ENCODE peak calls at places on chromosomes 7 and 10, in four cellular contexts. One of them, this sample, is unnamed.

GRCh38 chr10:48760983-48761382 is 76.3 kb downstream of the WDFY4 start:
- DNase-seq in thoracic aorta: no peak
- DNase-seq in AG04450: no peak
- DNase-seq in astrocyte: no peak
- DNase-seq in this sample: no peak

GRCh38 chr10:61869772-61870520 is 31.6 kb upstream of the ARID5B start:
- DNase-seq in thoracic aorta: no peak
- DNase-seq in AG04450: peak
- DNase-seq in astrocyte: peak
- DNase-seq in this sample: peak

GRCh38 chr7:30022991-30023390 is 3.5 kb downstream of the FKBP14 start:
- DNase-seq in thoracic aorta: no peak
- DNase-seq in AG04450: no peak
- DNase-seq in astrocyte: no peak
- DNase-seq in this sample: no peak

GRCh38 chr10:42596196-42596595 is 42.2 kb downstream of the ZNF33B start:
- DNase-seq in thoracic aorta: no peak
- DNase-seq in AG04450: no peak
- DNase-seq in astrocyte: no peak
- DNase-seq in this sample: no peak

GRCh38 chr10:19432000-19432399 is 383.4 kb downstream of the MALRD1 start:
- DNase-seq in thoracic aorta: no peak
- DNase-seq in AG04450: no peak
- DNase-seq in astrocyte: no peak
- DNase-seq in this sample: no peak

GRCh38 chr10:3237530-3237929 is 64.9 kb upstream of the PITRM1 start:
- DNase-seq in thoracic aorta: no peak
- DNase-seq in AG04450: no peak
- DNase-seq in astrocyte: no peak
- DNase-seq in this sample: no peak

GRCh38 chr10:93752761-93753160 is 5.0 kb upstream of the LGI1 start:
- DNase-seq in thoracic aorta: no peak
- DNase-seq in AG04450: no peak
- DNase-seq in astrocyte: peak
- DNase-seq in this sample: peak

GRCh38 chr7:40903872-40904271 is 769.1 kb downstream of the SUGCT start:
- DNase-seq in thoracic aorta: no peak
- DNase-seq in AG04450: no peak
- DNase-seq in astrocyte: no peak
- DNase-seq in this sample: no peak

GRCh38 chr10:14125564-14125963 is 205.2 kb downstream of the FRMD4A start:
- DNase-seq in thoracic aorta: no peak
- DNase-seq in AG04450: no peak
- DNase-seq in astrocyte: no peak
- DNase-seq in this sample: no peak

GRCh38 chr10:63915240-63915639 is 394.0 kb downstream of the REEP3 start:
- DNase-seq in thoracic aorta: no peak
- DNase-seq in AG04450: no peak
- DNase-seq in astrocyte: no peak
- DNase-seq in this sample: no peak

GRCh38 chr10:104332243-104333036 is 5.8 kb downstream of the ITPRIP start:
- DNase-seq in thoracic aorta: no peak
- DNase-seq in AG04450: no peak
- DNase-seq in astrocyte: no peak
- DNase-seq in this sample: no peak

GRCh38 chr7:8236781-8237407 is 25.1 kb downstream of the ICA1 start:
- DNase-seq in thoracic aorta: no peak
- DNase-seq in AG04450: no peak
- DNase-seq in astrocyte: no peak
- DNase-seq in this sample: no peak

GRCh38 chr7:129644634-129645230 is 33.2 kb downstream of the NRF1 start:
- DNase-seq in thoracic aorta: no peak
- DNase-seq in AG04450: peak
- DNase-seq in astrocyte: peak
- DNase-seq in this sample: peak

GRCh38 chr7:38086857-38087256 is 91.2 kb upstream of the STARD3NL start:
- DNase-seq in thoracic aorta: no peak
- DNase-seq in AG04450: no peak
- DNase-seq in astrocyte: no peak
- DNase-seq in this sample: no peak

GRCh38 chr10:113648478-113648877 is 15.4 kb downstream of the NRAP start:
- DNase-seq in thoracic aorta: no peak
- DNase-seq in AG04450: no peak
- DNase-seq in astrocyte: peak
- DNase-seq in this sample: peak

GRCh38 chr7:44431091-44431608 is 59.3 kb downstream of the NUDCD3 start:
- DNase-seq in thoracic aorta: no peak
- DNase-seq in AG04450: no peak
- DNase-seq in astrocyte: no peak
- DNase-seq in this sample: no peak

GRCh38 chr7:110604885-110605284 is 486.0 kb upstream of the LRRN3 start:
- DNase-seq in thoracic aorta: no peak
- DNase-seq in AG04450: no peak
- DNase-seq in astrocyte: no peak
- DNase-seq in this sample: no peak

GRCh38 chr10:96233959-96234358 is 37.4 kb downstream of the BLNK start:
- DNase-seq in thoracic aorta: no peak
- DNase-seq in AG04450: no peak
- DNase-seq in astrocyte: no peak
- DNase-seq in this sample: no peak

GRCh38 chr7:28980504-28981281 is 22.6 kb upstream of the TRIL start:
- DNase-seq in thoracic aorta: no peak
- DNase-seq in AG04450: no peak
- DNase-seq in astrocyte: no peak
- DNase-seq in this sample: no peak

GRCh38 chr7:30206466-30206865 is 71.7 kb downstream of the MTURN start:
- DNase-seq in thoracic aorta: no peak
- DNase-seq in AG04450: no peak
- DNase-seq in astrocyte: peak
- DNase-seq in this sample: peak

GRCh38 chr10:73340121-73340520 is 18.5 kb downstream of the CFAP70 start:
- DNase-seq in thoracic aorta: no peak
- DNase-seq in AG04450: no peak
- DNase-seq in astrocyte: no peak
- DNase-seq in this sample: no peak

GRCh38 chr10:94429049-94429707 is 26.8 kb downstream of the TBC1D12 start:
- DNase-seq in thoracic aorta: no peak
- DNase-seq in AG04450: no peak
- DNase-seq in astrocyte: peak
- DNase-seq in this sample: no peak

GRCh38 chr10:31395695-31396094 is 76.7 kb downstream of the ZEB1 start:
- DNase-seq in thoracic aorta: no peak
- DNase-seq in AG04450: no peak
- DNase-seq in astrocyte: no peak
- DNase-seq in this sample: no peak

GRCh38 chr10:86661161-86662025 is 6.9 kb upstream of the LDB3 start:
- DNase-seq in thoracic aorta: no peak
- DNase-seq in AG04450: no peak
- DNase-seq in astrocyte: no peak
- DNase-seq in this sample: no peak

GRCh38 chr10:33252794-33253203 is 81.7 kb downstream of the NRP1 start:
- DNase-seq in thoracic aorta: no peak
- DNase-seq in AG04450: peak
- DNase-seq in astrocyte: peak
- DNase-seq in this sample: no peak

GRCh38 chr7:107879400-107880035 is 11.5 kb upstream of the DLD start:
- DNase-seq in thoracic aorta: no peak
- DNase-seq in AG04450: no peak
- DNase-seq in astrocyte: peak
- DNase-seq in this sample: peak

GRCh38 chr7:75663302-75663907 is 75.3 kb downstream of the HIP1 start:
- DNase-seq in thoracic aorta: no peak
- DNase-seq in AG04450: no peak
- DNase-seq in astrocyte: no peak
- DNase-seq in this sample: no peak

GRCh38 chr7:835491-836401 is 3.5 kb downstream of the SUN1 start:
- DNase-seq in thoracic aorta: no peak
- DNase-seq in AG04450: no peak
- DNase-seq in astrocyte: no peak
- DNase-seq in this sample: no peak
- H3K4me3 ChIP-seq in thoracic aorta: no peak
- H3K4me3 ChIP-seq in AG04450: no peak
- H3K4me3 ChIP-seq in astrocyte: no peak
- H3K4me3 ChIP-seq in this sample: no peak

GRCh38 chr10:23361665-23362064 is 17.1 kb upstream of the C10orf67 start:
- DNase-seq in thoracic aorta: no peak
- DNase-seq in AG04450: no peak
- DNase-seq in astrocyte: no peak
- DNase-seq in this sample: no peak

GRCh38 chr10:23354630-23355343 is 10.2 kb upstream of the C10orf67 start:
- DNase-seq in thoracic aorta: no peak
- DNase-seq in AG04450: no peak
- DNase-seq in astrocyte: no peak
- DNase-seq in this sample: no peak

GRCh38 chr10:23359692-23360380 is 15.2 kb upstream of the C10orf67 start:
- DNase-seq in thoracic aorta: no peak
- DNase-seq in AG04450: no peak
- DNase-seq in astrocyte: no peak
- DNase-seq in this sample: no peak

GRCh38 chr10:23362069-23362830 is 17.7 kb upstream of the C10orf67 start:
- DNase-seq in thoracic aorta: no peak
- DNase-seq in AG04450: no peak
- DNase-seq in astrocyte: no peak
- DNase-seq in this sample: no peak

DNA sequence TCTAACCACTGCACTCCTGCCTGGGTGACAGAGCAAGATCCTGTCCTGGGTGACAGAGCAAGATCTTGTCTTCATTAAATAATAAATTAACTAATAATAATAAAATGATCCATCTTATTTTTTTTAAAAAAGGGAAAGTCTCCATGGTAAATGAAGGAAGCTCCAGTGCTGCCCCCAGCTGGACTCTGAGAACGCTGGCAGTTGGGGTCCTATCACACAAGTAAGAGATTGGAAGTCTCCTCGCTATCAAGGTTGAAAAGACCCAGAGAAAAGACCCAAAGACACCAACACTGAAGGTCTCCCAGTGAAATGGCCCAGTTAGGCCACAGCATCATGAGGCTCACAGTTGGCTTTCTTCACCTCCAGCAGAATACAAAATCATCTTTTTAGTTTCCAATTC is 13.8 kb upstream of the C10orf67 start:
- DNase-seq in thoracic aorta: no peak
- DNase-seq in AG04450: no peak
- DNase-seq in astrocyte: no peak
- DNase-seq in this sample: no peak
- TF ChIP-seq CTCF in thoracic aorta: no peak
- TF ChIP-seq CTCF in AG04450: peak
- TF ChIP-seq CTCF in astrocyte: peak
- TF ChIP-seq CTCF in this sample: peak

DNA sequence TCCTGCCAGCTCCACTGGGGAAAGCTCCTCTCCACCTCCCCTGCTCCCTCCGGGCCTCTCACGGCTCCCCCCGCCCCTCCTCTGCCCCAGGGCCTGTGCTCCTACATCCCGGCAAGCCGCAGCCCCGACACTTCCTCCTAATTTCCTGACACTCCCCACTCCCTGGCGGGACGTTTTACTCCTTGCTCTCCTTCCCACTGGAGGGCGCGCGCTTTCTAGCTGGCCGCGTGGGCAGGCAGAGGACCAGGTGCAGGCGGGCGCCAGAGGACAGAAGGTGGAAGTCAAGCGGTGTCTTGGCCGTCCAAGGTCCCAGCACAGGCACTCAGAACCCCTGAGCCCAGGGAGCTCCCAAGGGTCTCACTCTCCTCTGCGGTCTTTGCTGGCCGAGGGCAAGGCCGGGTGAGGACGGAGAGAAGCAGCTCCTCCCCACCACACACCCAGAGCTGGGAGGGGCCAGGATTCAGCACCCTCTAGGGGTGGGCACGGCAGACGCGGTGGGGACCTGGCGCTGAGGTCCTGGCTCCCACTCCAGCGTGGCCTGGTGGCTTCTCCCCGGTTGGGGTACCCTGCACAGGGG is 19.1 kb downstream of the ADAM8 start:
- DNase-seq in thoracic aorta: no peak
- DNase-seq in AG04450: no peak
- DNase-seq in astrocyte: peak
- DNase-seq in this sample: no peak
- H3K4me3 ChIP-seq in thoracic aorta: peak
- H3K4me3 ChIP-seq in AG04450: no peak
- H3K4me3 ChIP-seq in astrocyte: no peak
- H3K4me3 ChIP-seq in this sample: no peak

GRCh38 chr10:78974409-78975317 is 94.1 kb upstream of the ZMIZ1 start:
- DNase-seq in thoracic aorta: peak
- DNase-seq in AG04450: no peak
- DNase-seq in astrocyte: peak
- DNase-seq in this sample: peak
- TF ChIP-seq CTCF in thoracic aorta: peak
- TF ChIP-seq CTCF in AG04450: peak
- TF ChIP-seq CTCF in astrocyte: peak
- TF ChIP-seq CTCF in this sample: peak

GRCh38 chr7:149772821-149773425 is 465 bp downstream of the ZNF467 start:
- DNase-seq in thoracic aorta: no peak
- DNase-seq in AG04450: no peak
- DNase-seq in astrocyte: no peak
- DNase-seq in this sample: no peak

GRCh38 chr7:149771696-149772235 is 1.6 kb downstream of the ZNF467 start:
- DNase-seq in thoracic aorta: peak
- DNase-seq in AG04450: peak
- DNase-seq in astrocyte: peak
- DNase-seq in this sample: peak

GRCh38 chr7:149773446-149774236 is at the start of gene ZNF467:
- DNase-seq in thoracic aorta: no peak
- DNase-seq in AG04450: no peak
- DNase-seq in astrocyte: no peak
- DNase-seq in this sample: no peak

GRCh38 chr7:149771199-149771636 is 2.2 kb downstream of the ZNF467 start:
- DNase-seq in thoracic aorta: no peak
- DNase-seq in AG04450: no peak
- DNase-seq in astrocyte: no peak
- DNase-seq in this sample: no peak

GRCh38 chr7:149772236-149772820 is 1.1 kb downstream of the ZNF467 start:
- DNase-seq in thoracic aorta: no peak
- DNase-seq in AG04450: no peak
- DNase-seq in astrocyte: no peak
- DNase-seq in this sample: no peak
- H3K4me3 ChIP-seq in thoracic aorta: peak
- H3K4me3 ChIP-seq in AG04450: peak
- H3K4me3 ChIP-seq in astrocyte: no peak
- H3K4me3 ChIP-seq in this sample: peak

GRCh38 chr7:141071260-141071854 is 2.5 kb upstream of the TMEM178B start:
- DNase-seq in thoracic aorta: no peak
- DNase-seq in AG04450: no peak
- DNase-seq in astrocyte: no peak
- DNase-seq in this sample: no peak
- TF ChIP-seq CTCF in thoracic aorta: no peak
- TF ChIP-seq CTCF in AG04450: no peak
- TF ChIP-seq CTCF in astrocyte: no peak
- TF ChIP-seq CTCF in this sample: no peak